ENCODE peak calls at places on chromosome 9, in eight cellular contexts. Q is right atrium auricular region; T is stomach; H is left lung; J is uterus; O is sigmoid colon; S is CD4-positive, alpha-beta T cell; I is neural progenitor cell. Y is an unnamed sample.

GRCh38 chr9:129026442-129027223 is 1.5 kb downstream of the SH3GLB2 start:
- DNase-seq in Q (no peak), T (peak), H (no peak), J (no peak), O (no peak), S (no peak), I (peak), Y (no peak)

GRCh38 chr9:119289740-119290139 is 79.5 kb downstream of the BRINP1 start:
- DNase-seq in Q (peak), T (peak), H (no peak), J (no peak), O (no peak), S (no peak), I (peak), Y (peak)

GRCh38 chr9:33750307-33750838 is 45.0 kb upstream of the PRSS3 start:
- DNase-seq in Q (no peak), T (peak), H (no peak), J (no peak), O (no peak), S (no peak), I (no peak), Y (no peak)

GRCh38 chr9:76475691-76476090 is 16.7 kb downstream of the GCNT1 start:
- DNase-seq in Q (no peak), T (no peak), H (no peak), J (no peak), O (no peak), S (no peak), I (no peak), Y (no peak)

GRCh38 chr9:84327184-84327583 is 13.4 kb downstream of the SLC28A3 start:
- DNase-seq in Q (no peak), T (no peak), H (no peak), J (no peak), O (no peak), S (no peak), I (no peak), Y (no peak)

GRCh38 chr9:109751253-109751652 is 28.7 kb upstream of the PALM2AKAP2 start:
- DNase-seq in Q (no peak), T (no peak), H (no peak), J (no peak), O (no peak), S (no peak), I (peak), Y (no peak)

GRCh38 chr9:20599195-20599594 is 23.1 kb downstream of the MLLT3 start:
- DNase-seq in Q (no peak), T (no peak), H (no peak), J (no peak), O (no peak), S (no peak), I (no peak), Y (no peak)

GRCh38 chr9:107176701-107177100 is 106.4 kb upstream of the RAD23B start:
- DNase-seq in Q (no peak), T (no peak), H (no peak), J (peak), O (no peak), S (no peak), I (no peak), Y (no peak)

GRCh38 chr9:133974631-133975341 is 17.3 kb downstream of the VAV2 start:
- DNase-seq in Q (no peak), T (no peak), H (no peak), J (no peak), O (peak), S (no peak), I (no peak), Y (peak)

GRCh38 chr9:14326264-14326826 is 12.4 kb upstream of the NFIB start:
- DNase-seq in Q (no peak), T (no peak), H (no peak), J (no peak), O (no peak), S (no peak), I (no peak), Y (no peak)

GRCh38 chr9:81069923-81070322 is 619.4 kb downstream of the TLE1 start:
- DNase-seq in Q (no peak), T (no peak), H (no peak), J (no peak), O (no peak), S (no peak), I (no peak), Y (no peak)

GRCh38 chr9:125405938-125406811 is 144.5 kb downstream of the GAPVD1 start:
- DNase-seq in Q (no peak), T (no peak), H (no peak), J (no peak), O (no peak), S (no peak), I (no peak), Y (no peak)

GRCh38 chr9:859251-859650 is 17.8 kb downstream of the DMRT1 start:
- DNase-seq in Q (no peak), T (no peak), H (no peak), J (no peak), O (no peak), S (no peak), I (no peak), Y (no peak)

GRCh38 chr9:121463026-121463827 is 36.4 kb downstream of the GGTA1 start:
- DNase-seq in Q (peak), T (peak), H (peak), J (peak), O (peak), S (no peak), I (peak), Y (peak)

GRCh38 chr9:125089331-125089730 is 54.0 kb downstream of the SCAI start:
- DNase-seq in Q (no peak), T (no peak), H (no peak), J (no peak), O (no peak), S (no peak), I (no peak), Y (no peak)

GRCh38 chr9:119959846-119960545 is 590.8 kb upstream of the BRINP1 start:
- DNase-seq in Q (no peak), T (no peak), H (no peak), J (no peak), O (no peak), S (no peak), I (no peak), Y (no peak)

GRCh38 chr9:19896161-19896560 is 107.3 kb upstream of the SLC24A2 start:
- DNase-seq in Q (no peak), T (no peak), H (no peak), J (no peak), O (no peak), S (no peak), I (no peak), Y (no peak)

GRCh38 chr9:133589454-133590227 is 19.5 kb downstream of the FAM163B start:
- DNase-seq in Q (no peak), T (no peak), H (no peak), J (no peak), O (no peak), S (peak), I (peak), Y (no peak)

GRCh38 chr9:96027271-96028131 is 152.0 kb downstream of the ERCC6L2 start:
- DNase-seq in Q (no peak), T (no peak), H (no peak), J (no peak), O (no peak), S (no peak), I (peak), Y (no peak)

GRCh38 chr9:8863886-8864881 is 1064.6 kb upstream of the DMAC1 start:
- DNase-seq in Q (no peak), T (no peak), H (no peak), J (no peak), O (no peak), S (no peak), I (peak), Y (no peak)

GRCh38 chr9:104173020-104173419 is 78.9 kb downstream of the SMC2 start:
- DNase-seq in Q (no peak), T (no peak), H (no peak), J (no peak), O (no peak), S (no peak), I (no peak), Y (no peak)

GRCh38 chr9:104177676-104178075 is 83.6 kb downstream of the SMC2 start:
- DNase-seq in Q (no peak), T (no peak), H (no peak), J (no peak), O (no peak), S (no peak), I (no peak), Y (no peak)

DNA sequence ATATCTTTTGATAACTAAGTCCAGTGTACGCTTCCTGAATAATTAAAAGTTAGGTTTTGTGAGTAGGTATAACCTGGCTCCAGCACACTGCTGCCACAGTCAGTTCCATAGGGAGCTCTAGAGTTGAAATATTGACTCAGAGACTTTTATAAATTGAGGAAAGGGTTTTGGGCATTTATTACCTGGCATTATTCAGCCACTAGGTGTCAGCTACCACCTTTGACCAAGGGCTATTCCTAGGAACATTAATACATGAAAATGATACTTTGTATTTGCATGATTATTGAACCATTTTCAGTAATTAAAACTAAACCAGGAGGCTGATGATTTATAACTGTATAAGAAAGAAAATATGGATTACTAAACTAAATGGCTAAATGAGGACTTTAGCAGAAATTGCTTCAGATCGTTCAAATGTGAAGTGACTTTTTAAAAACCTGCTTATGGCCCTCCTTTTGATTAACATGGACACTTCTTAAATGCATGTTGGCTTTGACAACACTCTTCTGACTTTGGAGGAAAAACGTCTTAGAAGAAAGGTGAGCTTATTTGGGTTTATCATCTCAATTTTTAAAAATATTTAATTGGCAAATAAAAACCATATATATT is 83.0 kb downstream of the SMC2 start:
- DNase-seq in Q (no peak), T (no peak), H (no peak), J (no peak), O (no peak), S (no peak), I (peak), Y (no peak)
- TF ChIP-seq CTCF in Q (peak), T (no peak), H (peak), J (no peak), O (no peak), S (no peak), I (peak), Y (peak)

DNA sequence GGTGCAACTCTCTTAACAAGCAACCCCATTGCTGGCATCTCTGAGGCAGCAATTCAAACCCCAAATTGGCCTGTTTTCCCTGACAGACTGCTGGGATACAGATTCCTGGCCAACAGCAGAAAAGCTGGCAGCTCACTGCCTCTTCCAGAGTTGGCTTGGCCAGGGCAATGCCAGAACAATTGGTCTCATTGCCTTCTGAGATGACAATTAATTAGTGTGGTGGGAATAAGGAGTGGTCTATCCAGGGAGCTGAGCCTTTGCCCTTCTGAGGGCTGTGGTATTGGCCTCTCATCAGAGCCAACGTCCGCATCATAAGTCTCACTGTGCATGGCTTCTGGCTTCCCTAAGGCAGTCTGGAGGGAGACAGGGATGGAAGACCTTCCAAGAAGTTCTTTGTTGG is 183.2 kb downstream of the GNAQ start:
- DNase-seq in Q (no peak), T (no peak), H (no peak), J (no peak), O (no peak), S (no peak), I (peak), Y (no peak)
- H3K27ac ChIP-seq in Q (peak), T (peak), H (peak), J (peak), O (peak), S (no peak), I (peak), Y (peak)

DNA sequence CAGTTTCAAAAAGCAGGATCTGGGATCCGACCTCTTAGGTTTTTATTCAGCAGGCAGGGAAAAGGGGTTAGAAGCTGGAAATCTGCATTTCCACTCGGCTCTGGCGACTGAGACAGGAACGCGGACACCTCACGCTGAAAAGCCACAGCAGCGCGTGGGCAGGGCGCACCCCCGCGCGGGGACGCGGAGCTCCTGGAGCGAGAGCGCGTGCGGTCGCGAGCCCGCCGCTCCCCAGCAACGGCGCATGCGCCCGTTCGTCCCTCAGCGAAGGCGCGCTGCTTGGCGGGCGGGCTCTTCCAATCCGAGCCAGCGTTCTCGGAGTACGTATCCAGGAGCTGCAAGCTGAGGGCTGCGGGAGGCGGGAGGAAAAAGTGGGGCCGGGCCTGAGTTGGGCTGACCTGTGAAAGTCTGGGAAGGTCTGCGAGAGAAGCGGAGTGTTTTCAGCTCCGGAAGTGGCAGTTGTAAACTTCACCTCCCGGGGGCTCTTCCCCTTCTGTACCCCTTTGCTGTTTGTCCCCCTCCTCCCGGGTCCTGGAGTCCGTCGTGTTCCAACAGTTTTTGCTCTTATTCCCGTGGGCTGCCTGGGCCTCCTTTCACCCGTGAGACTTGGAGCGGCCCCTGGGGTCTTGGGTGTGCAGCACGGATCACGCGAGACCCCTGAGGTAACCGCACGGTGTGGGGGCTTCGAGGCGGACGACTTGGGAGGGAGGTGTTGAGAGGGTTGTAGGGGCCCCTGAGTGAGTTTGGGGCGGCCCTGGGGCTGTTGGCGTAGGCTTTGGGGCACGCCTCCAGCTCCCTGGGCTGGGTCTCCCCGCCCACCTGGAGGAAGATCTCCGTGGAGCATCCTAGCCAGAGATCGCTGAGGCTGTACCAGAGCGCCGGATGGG is at the start of gene CCDC171:
- DNase-seq in Q (peak), T (peak), H (peak), J (peak), O (peak), S (peak), I (peak), Y (peak)
- TF ChIP-seq CTCF in Q (no peak), T (no peak), H (no peak), J (no peak), O (no peak), S (no peak), I (peak), Y (no peak)

GRCh38 chr9:89436326-89436725 is 61.6 kb downstream of the SEMA4D start:
- DNase-seq in Q (no peak), T (no peak), H (no peak), J (no peak), O (no peak), S (no peak), I (no peak), Y (no peak)

GRCh38 chr9:89432986-89433530 is 64.9 kb downstream of the SEMA4D start:
- DNase-seq in Q (no peak), T (no peak), H (no peak), J (no peak), O (no peak), S (no peak), I (no peak), Y (no peak)

GRCh38 chr9:89433826-89434225 is 64.1 kb downstream of the SEMA4D start:
- DNase-seq in Q (no peak), T (no peak), H (no peak), J (no peak), O (no peak), S (no peak), I (no peak), Y (no peak)

GRCh38 chr9:89435315-89435823 is 62.5 kb downstream of the SEMA4D start:
- DNase-seq in Q (no peak), T (peak), H (peak), J (no peak), O (no peak), S (no peak), I (peak), Y (no peak)

GRCh38 chr9:89434636-89435314 is 63.1 kb downstream of the SEMA4D start:
- DNase-seq in Q (no peak), T (no peak), H (no peak), J (no peak), O (no peak), S (no peak), I (no peak), Y (no peak)
- H3K27ac ChIP-seq in Q (no peak), T (peak), H (no peak), J (no peak), O (no peak), S (peak), I (peak), Y (no peak)

GRCh38 chr9:77672183-77672582 is 24.1 kb upstream of the GNA14 start:
- DNase-seq in Q (no peak), T (no peak), H (no peak), J (no peak), O (no peak), S (no peak), I (no peak), Y (no peak)

GRCh38 chr9:77679088-77679487 is 31.0 kb upstream of the GNA14 start:
- DNase-seq in Q (no peak), T (no peak), H (no peak), J (no peak), O (no peak), S (no peak), I (no peak), Y (no peak)

GRCh38 chr9:77679696-77680359 is 31.7 kb upstream of the GNA14 start:
- DNase-seq in Q (no peak), T (no peak), H (no peak), J (no peak), O (no peak), S (no peak), I (no peak), Y (no peak)

GRCh38 chr9:77678136-77678535 is 30.0 kb upstream of the GNA14 start:
- DNase-seq in Q (no peak), T (no peak), H (no peak), J (peak), O (peak), S (no peak), I (no peak), Y (no peak)

GRCh38 chr9:77673912-77674791 is 26.0 kb upstream of the GNA14 start:
- DNase-seq in Q (no peak), T (no peak), H (no peak), J (no peak), O (no peak), S (no peak), I (no peak), Y (no peak)
- TF ChIP-seq CTCF in Q (no peak), T (no peak), H (no peak), J (no peak), O (no peak), S (no peak), I (no peak), Y (no peak)

GRCh38 chr9:88605500-88606172 is 70.7 kb downstream of the NXNL2 start:
- DNase-seq in Q (no peak), T (no peak), H (no peak), J (no peak), O (no peak), S (no peak), I (no peak), Y (no peak)
- H3K27ac ChIP-seq in Q (peak), T (peak), H (no peak), J (peak), O (peak), S (no peak), I (no peak), Y (peak)

GRCh38 chr9:38649731-38650363 is 29.5 kb upstream of the ANKRD18A start:
- DNase-seq in Q (no peak), T (no peak), H (no peak), J (no peak), O (no peak), S (no peak), I (no peak), Y (no peak)
- TF ChIP-seq CTCF in Q (no peak), T (no peak), H (no peak), J (no peak), O (no peak), S (no peak), I (no peak), Y (no peak)